ENCODE peak calls at places on chromosomes 3 and 15, in five cellular contexts. One of them, this sample, is unnamed.

GRCh38 chr3:169286214-169286613 is 377.3 kb downstream of the MECOM start:
- DNase-seq in SK-N-SH: no peak
- DNase-seq in NT2/D1: no peak
- DNase-seq in heart right ventricle: no peak
- DNase-seq in prostate gland: no peak
- DNase-seq in this sample: no peak

GRCh38 chr3:95189348-95189747 is 1126.5 kb downstream of the NSUN3 start:
- DNase-seq in NT2/D1: no peak
- DNase-seq in SK-N-SH: no peak
- DNase-seq in prostate gland: no peak
- DNase-seq in heart right ventricle: no peak
- DNase-seq in this sample: no peak

GRCh38 chr15:90664650-90665287 is 52.4 kb upstream of the BLM start:
- DNase-seq in SK-N-SH: peak; percentile 85
- DNase-seq in heart right ventricle: peak; percentile 60
- DNase-seq in NT2/D1: no peak
- DNase-seq in prostate gland: no peak
- DNase-seq in this sample: no peak

GRCh38 chr15:70863450-70864218 is 9.7 kb upstream of the LARP6 start:
- DNase-seq in NT2/D1: no peak
- DNase-seq in SK-N-SH: no peak
- DNase-seq in prostate gland: no peak
- DNase-seq in heart right ventricle: no peak
- DNase-seq in this sample: peak; percentile 92

GRCh38 chr3:175070946-175071345 is 211.8 kb downstream of the NAALADL2 start:
- DNase-seq in heart right ventricle: no peak
- DNase-seq in SK-N-SH: no peak
- DNase-seq in prostate gland: no peak
- DNase-seq in NT2/D1: no peak
- DNase-seq in this sample: no peak

GRCh38 chr15:60059186-60059585 is 55.1 kb downstream of the FOXB1 start:
- DNase-seq in heart right ventricle: no peak
- DNase-seq in NT2/D1: no peak
- DNase-seq in SK-N-SH: no peak
- DNase-seq in prostate gland: no peak
- DNase-seq in this sample: no peak

GRCh38 chr3:168417016-168417415 is 321.3 kb upstream of the GOLIM4 start:
- DNase-seq in SK-N-SH: no peak
- DNase-seq in heart right ventricle: no peak
- DNase-seq in prostate gland: no peak
- DNase-seq in NT2/D1: no peak
- DNase-seq in this sample: no peak

GRCh38 chr3:108404409-108404808 is 106.0 kb downstream of the MYH15 start:
- DNase-seq in prostate gland: no peak
- DNase-seq in heart right ventricle: no peak
- DNase-seq in NT2/D1: no peak
- DNase-seq in SK-N-SH: no peak
- DNase-seq in this sample: peak; percentile 22

GRCh38 chr3:120440001-120440703 is 10.6 kb downstream of the FSTL1 start:
- DNase-seq in SK-N-SH: no peak
- DNase-seq in prostate gland: no peak
- DNase-seq in NT2/D1: no peak
- DNase-seq in heart right ventricle: no peak
- DNase-seq in this sample: peak; percentile 73

GRCh38 chr3:174162550-174162949 is 696.6 kb upstream of the NAALADL2 start:
- DNase-seq in heart right ventricle: no peak
- DNase-seq in SK-N-SH: no peak
- DNase-seq in prostate gland: no peak
- DNase-seq in NT2/D1: no peak
- DNase-seq in this sample: no peak

GRCh38 chr3:118960876-118961275 is 73.8 kb downstream of the IGSF11 start:
- DNase-seq in NT2/D1: no peak
- DNase-seq in prostate gland: no peak
- DNase-seq in heart right ventricle: no peak
- DNase-seq in SK-N-SH: no peak
- DNase-seq in this sample: peak; percentile 2

GRCh38 chr3:102374863-102375637 is 59.8 kb upstream of the ZPLD1 start:
- DNase-seq in prostate gland: no peak
- DNase-seq in heart right ventricle: no peak
- DNase-seq in NT2/D1: no peak
- DNase-seq in SK-N-SH: no peak
- DNase-seq in this sample: no peak

GRCh38 chr3:194129581-194130133 is 6.3 kb upstream of the HES1 start:
- DNase-seq in prostate gland: no peak
- DNase-seq in SK-N-SH: no peak
- DNase-seq in NT2/D1: peak; percentile 80
- DNase-seq in heart right ventricle: no peak
- DNase-seq in this sample: peak; percentile 81

GRCh38 chr3:41682996-41683395 is 278.9 kb downstream of the ULK4 start:
- DNase-seq in prostate gland: no peak
- DNase-seq in SK-N-SH: no peak
- DNase-seq in NT2/D1: no peak
- DNase-seq in heart right ventricle: no peak
- DNase-seq in this sample: peak; percentile 95

GRCh38 chr15:34588046-34588674 is 4.7 kb upstream of the GOLGA8B start:
- DNase-seq in SK-N-SH: peak; percentile 71
- DNase-seq in heart right ventricle: no peak
- DNase-seq in NT2/D1: no peak
- DNase-seq in prostate gland: peak; percentile 39
- DNase-seq in this sample: peak; percentile 72

GRCh38 chr3:147652682-147653081 is 243.5 kb downstream of the ZIC1 start:
- DNase-seq in NT2/D1: no peak
- DNase-seq in prostate gland: no peak
- DNase-seq in heart right ventricle: no peak
- DNase-seq in SK-N-SH: no peak
- DNase-seq in this sample: peak; percentile 39

DNA sequence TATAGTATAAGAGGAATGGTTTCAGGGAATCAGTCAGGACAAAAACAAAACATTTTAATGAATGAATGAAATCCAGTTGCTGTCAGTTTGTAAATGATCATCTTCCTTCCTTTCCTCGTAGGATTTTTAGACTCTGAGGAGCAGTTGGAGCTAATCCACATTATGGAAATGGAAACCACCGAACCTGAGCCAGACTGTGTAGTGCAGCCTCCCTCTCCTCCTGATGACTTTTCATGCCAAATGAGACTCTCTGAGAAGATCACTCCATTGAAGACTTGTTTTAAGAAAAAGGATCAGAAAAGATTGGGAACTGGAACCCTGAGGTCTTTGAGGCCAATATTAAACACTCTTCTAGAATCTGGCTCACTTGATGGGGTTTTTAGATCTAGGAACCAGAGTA is 3.1 kb downstream of the TIPARP start:
- DNase-seq in heart right ventricle: no peak
- DNase-seq in SK-N-SH: no peak
- DNase-seq in NT2/D1: no peak
- DNase-seq in prostate gland: no peak
- DNase-seq in this sample: no peak
- H3K4me1 ChIP-seq in heart right ventricle: peaks cover 71% of the 10 kb centered on the region
- H3K4me1 ChIP-seq in SK-N-SH: peaks cover 21% of the 10 kb centered on the region
- H3K4me1 ChIP-seq in NT2/D1: no peaks in the 10 kb centered on the region
- H3K4me1 ChIP-seq in prostate gland: peaks cover 3% of the 10 kb centered on the region
- H3K4me1 ChIP-seq in this sample: peaks cover 39% of the 10 kb centered on the region

GRCh38 chr15:28889346-28889745 is 3.6 kb downstream of the APBA2 start:
- DNase-seq in prostate gland: no peak
- DNase-seq in heart right ventricle: no peak
- DNase-seq in SK-N-SH: no peak
- DNase-seq in NT2/D1: no peak
- DNase-seq in this sample: no peak

GRCh38 chr15:28888302-28888894 is 2.6 kb downstream of the APBA2 start:
- DNase-seq in NT2/D1: no peak
- DNase-seq in prostate gland: no peak
- DNase-seq in SK-N-SH: no peak
- DNase-seq in heart right ventricle: no peak
- DNase-seq in this sample: no peak

GRCh38 chr15:28890711-28891495 is 5.1 kb downstream of the APBA2 start:
- DNase-seq in heart right ventricle: no peak
- DNase-seq in prostate gland: no peak
- DNase-seq in NT2/D1: no peak
- DNase-seq in SK-N-SH: no peak
- DNase-seq in this sample: no peak

GRCh38 chr15:28887344-28888174 is 1.8 kb downstream of the APBA2 start:
- DNase-seq in NT2/D1: no peak
- DNase-seq in SK-N-SH: peak; percentile 47
- DNase-seq in prostate gland: no peak
- DNase-seq in heart right ventricle: no peak
- DNase-seq in this sample: no peak

DNA sequence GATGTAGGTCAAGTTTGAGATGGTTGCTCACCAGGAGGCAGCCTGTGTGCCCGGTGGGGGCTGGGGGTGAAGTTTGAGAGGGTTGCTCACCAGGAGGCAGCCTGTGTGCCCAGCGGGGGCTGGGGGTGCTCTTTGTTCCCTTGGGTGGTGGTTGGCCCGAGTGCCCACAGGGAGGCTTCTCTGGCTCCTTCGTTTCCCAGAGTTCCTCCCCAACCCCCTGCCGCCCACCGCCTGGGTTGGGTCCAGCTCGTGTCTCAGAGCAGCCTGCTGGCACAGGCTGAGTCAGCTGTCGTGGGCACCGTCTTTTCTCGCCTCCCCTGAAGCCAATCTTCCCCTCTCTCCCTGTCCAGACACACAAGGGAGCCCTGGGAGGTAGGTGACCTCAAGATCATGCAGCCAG is 3.1 kb downstream of the APBA2 start:
- DNase-seq in NT2/D1: no peak
- DNase-seq in heart right ventricle: no peak
- DNase-seq in prostate gland: no peak
- DNase-seq in SK-N-SH: no peak
- DNase-seq in this sample: no peak
- H3K4me1 ChIP-seq in NT2/D1: peaks cover 9% of the 10 kb centered on the region
- H3K4me1 ChIP-seq in heart right ventricle: peaks cover 4% of the 10 kb centered on the region
- H3K4me1 ChIP-seq in prostate gland: no peaks in the 10 kb centered on the region
- H3K4me1 ChIP-seq in SK-N-SH: no peaks in the 10 kb centered on the region
- H3K4me1 ChIP-seq in this sample: peaks cover 15% of the 10 kb centered on the region

GRCh38 chr3:197753263-197753662 is 3.6 kb downstream of the FYTTD1 start:
- DNase-seq in prostate gland: no peak
- DNase-seq in heart right ventricle: no peak
- DNase-seq in NT2/D1: no peak
- DNase-seq in SK-N-SH: peak; percentile 27
- DNase-seq in this sample: no peak

GRCh38 chr3:197749601-197750395 is at the start of gene FYTTD1:
- DNase-seq in heart right ventricle: peak; percentile 94
- DNase-seq in prostate gland: peak; percentile 84
- DNase-seq in SK-N-SH: peak; percentile 96
- DNase-seq in NT2/D1: no peak
- DNase-seq in this sample: peak; percentile 65

GRCh38 chr3:197750863-197751737 is 1.4 kb downstream of the FYTTD1 start:
- DNase-seq in prostate gland: peak; percentile 23
- DNase-seq in NT2/D1: no peak
- DNase-seq in heart right ventricle: peak; percentile 60
- DNase-seq in SK-N-SH: peak; percentile 32
- DNase-seq in this sample: peak; percentile 12

GRCh38 chr3:197750396-197750831 is 731 bp downstream of the FYTTD1 start:
- DNase-seq in NT2/D1: no peak
- DNase-seq in SK-N-SH: peak; percentile 84
- DNase-seq in heart right ventricle: peak; percentile 69
- DNase-seq in prostate gland: peak; percentile 51
- DNase-seq in this sample: peak; percentile 55

GRCh38 chr3:197752107-197752506 is 2.4 kb downstream of the FYTTD1 start:
- DNase-seq in NT2/D1: no peak
- DNase-seq in prostate gland: no peak
- DNase-seq in heart right ventricle: no peak
- DNase-seq in SK-N-SH: no peak
- DNase-seq in this sample: no peak
- H3K4me1 ChIP-seq in NT2/D1: no peaks in the 10 kb centered on the region
- H3K4me1 ChIP-seq in prostate gland: peaks cover 7% of the 10 kb centered on the region
- H3K4me1 ChIP-seq in heart right ventricle: peaks cover 36% of the 10 kb centered on the region
- H3K4me1 ChIP-seq in SK-N-SH: no peaks in the 10 kb centered on the region
- H3K4me1 ChIP-seq in this sample: peaks cover 17% of the 10 kb centered on the region

DNA sequence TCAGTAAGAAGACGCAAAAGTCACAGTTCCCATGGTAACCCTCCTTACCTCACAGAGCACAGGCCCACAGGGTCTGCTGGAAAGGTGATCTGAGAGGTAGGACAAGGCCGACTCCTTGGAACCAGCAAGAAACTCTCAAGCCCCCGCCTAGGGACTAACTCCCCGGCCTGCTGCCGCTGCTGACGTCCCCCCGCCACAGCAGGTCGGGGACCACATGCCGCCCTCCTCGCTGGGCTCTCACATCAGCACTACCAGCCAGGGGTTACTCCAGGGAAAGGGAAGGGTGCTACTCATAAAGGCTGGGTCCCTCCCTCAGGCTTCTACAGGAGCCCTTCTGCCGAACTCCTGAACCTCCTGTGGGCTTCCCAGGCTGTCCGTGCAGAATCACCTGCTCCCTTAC is 94.2 kb downstream of the XXYLT1 start:
- DNase-seq in SK-N-SH: no peak
- DNase-seq in prostate gland: no peak
- DNase-seq in NT2/D1: no peak
- DNase-seq in heart right ventricle: no peak
- DNase-seq in this sample: no peak
- H3K4me1 ChIP-seq in SK-N-SH: peaks cover 10% of the 10 kb centered on the region
- H3K4me1 ChIP-seq in prostate gland: peaks cover 4% of the 10 kb centered on the region
- H3K4me1 ChIP-seq in NT2/D1: peaks cover 27% of the 10 kb centered on the region
- H3K4me1 ChIP-seq in heart right ventricle: peaks cover 61% of the 10 kb centered on the region
- H3K4me1 ChIP-seq in this sample: peaks cover 38% of the 10 kb centered on the region

GRCh38 chr3:182172534-182172933 is 460.8 kb downstream of the SOX2 start:
- DNase-seq in NT2/D1: no peak
- DNase-seq in SK-N-SH: no peak
- DNase-seq in heart right ventricle: no peak
- DNase-seq in prostate gland: no peak
- DNase-seq in this sample: no peak
- H3K4me1 ChIP-seq in NT2/D1: no peaks in the 10 kb centered on the region
- H3K4me1 ChIP-seq in SK-N-SH: no peaks in the 10 kb centered on the region
- H3K4me1 ChIP-seq in heart right ventricle: no peaks in the 10 kb centered on the region
- H3K4me1 ChIP-seq in prostate gland: no peaks in the 10 kb centered on the region
- H3K4me1 ChIP-seq in this sample: no peaks in the 10 kb centered on the region

DNA sequence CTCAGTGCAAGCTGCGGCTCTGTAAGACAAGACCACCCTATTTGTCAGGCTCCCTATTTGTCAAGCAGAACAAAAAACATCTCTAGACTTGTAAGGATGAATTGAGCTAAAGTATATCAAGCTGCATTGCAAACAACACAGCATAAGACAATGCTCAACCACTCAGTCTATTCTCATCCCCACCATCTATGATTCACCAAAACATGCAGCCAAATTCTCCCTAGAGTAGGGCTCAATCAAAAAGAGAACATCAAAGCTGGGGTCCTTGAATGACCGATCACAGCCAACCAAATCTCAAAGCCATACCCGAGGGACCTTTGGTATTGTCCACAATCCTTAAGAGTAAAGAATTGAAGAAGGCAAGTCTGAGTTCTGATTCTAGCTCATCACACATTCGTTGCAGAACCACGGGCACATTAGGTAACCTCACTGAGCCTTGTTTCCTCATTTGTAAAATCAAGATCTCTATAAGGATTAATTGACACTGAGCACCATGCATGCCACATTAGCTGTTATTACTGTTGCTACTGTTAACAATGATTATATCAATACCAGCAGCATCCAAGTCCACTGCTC is 31.2 kb downstream of the RFTN1 start:
- DNase-seq in prostate gland: no peak
- DNase-seq in SK-N-SH: no peak
- DNase-seq in NT2/D1: no peak
- DNase-seq in heart right ventricle: no peak
- DNase-seq in this sample: no peak
- H3K4me1 ChIP-seq in prostate gland: no peaks in the 10 kb centered on the region
- H3K4me1 ChIP-seq in SK-N-SH: peaks cover 33% of the 10 kb centered on the region
- H3K4me1 ChIP-seq in NT2/D1: peaks cover 2% of the 10 kb centered on the region
- H3K4me1 ChIP-seq in heart right ventricle: peaks cover 83% of the 10 kb centered on the region
- H3K4me1 ChIP-seq in this sample: peaks cover 73% of the 10 kb centered on the region

This sample was measured in astrocyte.